ENCODE peak calls at places on chromosomes 6 and 20, in seven cellular contexts. One of them, this sample, is unnamed. For H3K9me3, the result is how much of the 10 kb centered on the place peaks cover.

GRCh38 chr20:24891546-24892393 is 57.3 kb upstream of the CST7 start:
- DNase-seq in SK-N-SH: no peak
- DNase-seq in H1: no peak
- DNase-seq in sigmoid colon: peak
- DNase-seq in spleen: no peak
- DNase-seq in breast epithelium: no peak
- DNase-seq in GM12878: no peak
- DNase-seq in this sample: no peak

GRCh38 chr6:34695729-34696188 is 808 bp downstream of the ILRUN start:
- DNase-seq in SK-N-SH: peak
- DNase-seq in H1: no peak
- DNase-seq in sigmoid colon: no peak
- DNase-seq in spleen: no peak
- DNase-seq in breast epithelium: no peak
- DNase-seq in GM12878: no peak
- DNase-seq in this sample: no peak

GRCh38 chr6:20954325-20954724 is 420.1 kb downstream of the CDKAL1 start:
- DNase-seq in SK-N-SH: no peak
- DNase-seq in H1: no peak
- DNase-seq in sigmoid colon: no peak
- DNase-seq in spleen: no peak
- DNase-seq in breast epithelium: no peak
- DNase-seq in GM12878: no peak
- DNase-seq in this sample: no peak

GRCh38 chr6:29763491-29764289 is 40.5 kb downstream of the HLA-F start:
- DNase-seq in SK-N-SH: no peak
- DNase-seq in H1: no peak
- DNase-seq in sigmoid colon: no peak
- DNase-seq in spleen: no peak
- DNase-seq in breast epithelium: no peak
- DNase-seq in GM12878: no peak
- DNase-seq in this sample: no peak

GRCh38 chr6:125273965-125274364 is 27.8 kb downstream of the HDDC2 start:
- DNase-seq in SK-N-SH: no peak
- DNase-seq in H1: no peak
- DNase-seq in sigmoid colon: peak
- DNase-seq in spleen: no peak
- DNase-seq in breast epithelium: peak
- DNase-seq in GM12878: no peak
- DNase-seq in this sample: no peak

GRCh38 chr6:36263390-36263789 is 6.5 kb upstream of the PNPLA1 start:
- DNase-seq in SK-N-SH: no peak
- DNase-seq in H1: no peak
- DNase-seq in sigmoid colon: no peak
- DNase-seq in spleen: no peak
- DNase-seq in breast epithelium: no peak
- DNase-seq in GM12878: no peak
- DNase-seq in this sample: no peak

GRCh38 chr6:12958052-12958706 is 241.6 kb downstream of the PHACTR1 start:
- DNase-seq in SK-N-SH: no peak
- DNase-seq in H1: no peak
- DNase-seq in sigmoid colon: no peak
- DNase-seq in spleen: no peak
- DNase-seq in breast epithelium: no peak
- DNase-seq in GM12878: no peak
- DNase-seq in this sample: no peak

GRCh38 chr20:38117635-38118034 is 47.4 kb downstream of the TGM2 start:
- DNase-seq in SK-N-SH: no peak
- DNase-seq in H1: no peak
- DNase-seq in sigmoid colon: no peak
- DNase-seq in spleen: no peak
- DNase-seq in breast epithelium: no peak
- DNase-seq in GM12878: no peak
- DNase-seq in this sample: no peak

GRCh38 chr6:117497237-117497636 is 14.8 kb downstream of the DCBLD1 start:
- DNase-seq in SK-N-SH: no peak
- DNase-seq in H1: no peak
- DNase-seq in sigmoid colon: no peak
- DNase-seq in spleen: no peak
- DNase-seq in breast epithelium: no peak
- DNase-seq in GM12878: no peak
- DNase-seq in this sample: no peak

GRCh38 chr6:152296648-152297376 is 340.4 kb downstream of the SYNE1 start:
- DNase-seq in SK-N-SH: no peak
- DNase-seq in H1: no peak
- DNase-seq in sigmoid colon: no peak
- DNase-seq in spleen: no peak
- DNase-seq in breast epithelium: no peak
- DNase-seq in GM12878: no peak
- DNase-seq in this sample: no peak

GRCh38 chr6:89297695-89298351 is 17.3 kb downstream of the GABRR2 start:
- DNase-seq in SK-N-SH: no peak
- DNase-seq in H1: no peak
- DNase-seq in sigmoid colon: no peak
- DNase-seq in spleen: no peak
- DNase-seq in breast epithelium: peak
- DNase-seq in GM12878: peak
- DNase-seq in this sample: no peak

GRCh38 chr6:33314943-33315752 is 1.3 kb upstream of the TAPBP start:
- DNase-seq in SK-N-SH: peak
- DNase-seq in H1: no peak
- DNase-seq in sigmoid colon: peak
- DNase-seq in spleen: peak
- DNase-seq in breast epithelium: peak
- DNase-seq in GM12878: no peak
- DNase-seq in this sample: no peak

DNA sequence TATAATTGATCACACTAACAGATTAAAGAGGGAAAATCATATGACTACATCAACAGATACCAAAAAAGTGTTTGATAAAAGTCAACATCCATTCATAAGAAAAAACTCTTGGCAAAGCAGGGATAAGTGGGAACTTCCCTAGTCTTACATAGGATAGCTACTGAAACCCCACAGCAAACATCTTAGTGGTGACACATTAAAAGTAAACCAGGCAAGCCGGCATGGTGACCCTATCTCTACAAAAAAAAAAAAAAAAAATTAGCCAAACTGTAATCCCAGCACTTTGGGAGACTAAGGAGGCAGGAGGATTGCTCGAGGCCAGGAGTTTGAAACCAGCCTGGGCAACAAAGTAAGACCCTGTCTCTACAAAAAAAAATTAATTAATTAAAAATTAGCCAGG is 13.8 kb upstream of the CCND3 start:
- DNase-seq in SK-N-SH: no peak
- DNase-seq in H1: no peak
- DNase-seq in sigmoid colon: no peak
- DNase-seq in spleen: no peak
- DNase-seq in breast epithelium: no peak
- DNase-seq in GM12878: no peak
- DNase-seq in this sample: no peak
- H3K9me3 ChIP-seq in SK-N-SH: under half
- H3K9me3 ChIP-seq in H1: under half
- H3K9me3 ChIP-seq in sigmoid colon: under half
- H3K9me3 ChIP-seq in spleen: under half
- H3K9me3 ChIP-seq in breast epithelium: under half
- H3K9me3 ChIP-seq in GM12878: under half
- H3K9me3 ChIP-seq in this sample: under half

GRCh38 chr20:23629542-23630391 is 8.0 kb downstream of the CST3 start:
- DNase-seq in SK-N-SH: no peak
- DNase-seq in H1: no peak
- DNase-seq in sigmoid colon: no peak
- DNase-seq in spleen: no peak
- DNase-seq in breast epithelium: no peak
- DNase-seq in GM12878: no peak
- DNase-seq in this sample: no peak
- TF ChIP-seq POLR2AphosphoS5 in SK-N-SH: no peak
- TF ChIP-seq POLR2AphosphoS5 in H1: no peak
- TF ChIP-seq POLR2AphosphoS5 in sigmoid colon: no peak
- TF ChIP-seq POLR2AphosphoS5 in spleen: no peak
- TF ChIP-seq POLR2AphosphoS5 in breast epithelium: no peak
- TF ChIP-seq POLR2AphosphoS5 in GM12878: no peak
- TF ChIP-seq POLR2AphosphoS5 in this sample: no peak

GRCh38 chr6:16108419-16108818 is 20.5 kb upstream of the MYLIP start:
- DNase-seq in SK-N-SH: no peak
- DNase-seq in H1: no peak
- DNase-seq in sigmoid colon: no peak
- DNase-seq in spleen: no peak
- DNase-seq in breast epithelium: no peak
- DNase-seq in GM12878: no peak
- DNase-seq in this sample: no peak

GRCh38 chr6:16106991-16107787 is 21.7 kb upstream of the MYLIP start:
- DNase-seq in SK-N-SH: no peak
- DNase-seq in H1: no peak
- DNase-seq in sigmoid colon: no peak
- DNase-seq in spleen: no peak
- DNase-seq in breast epithelium: no peak
- DNase-seq in GM12878: no peak
- DNase-seq in this sample: no peak

GRCh38 chr6:16105874-16106273 is 23.0 kb upstream of the MYLIP start:
- DNase-seq in SK-N-SH: no peak
- DNase-seq in H1: no peak
- DNase-seq in sigmoid colon: no peak
- DNase-seq in spleen: no peak
- DNase-seq in breast epithelium: no peak
- DNase-seq in GM12878: no peak
- DNase-seq in this sample: peak

GRCh38 chr6:16108996-16109658 is 19.8 kb upstream of the MYLIP start:
- DNase-seq in SK-N-SH: peak
- DNase-seq in H1: no peak
- DNase-seq in sigmoid colon: no peak
- DNase-seq in spleen: no peak
- DNase-seq in breast epithelium: no peak
- DNase-seq in GM12878: no peak
- DNase-seq in this sample: no peak

DNA sequence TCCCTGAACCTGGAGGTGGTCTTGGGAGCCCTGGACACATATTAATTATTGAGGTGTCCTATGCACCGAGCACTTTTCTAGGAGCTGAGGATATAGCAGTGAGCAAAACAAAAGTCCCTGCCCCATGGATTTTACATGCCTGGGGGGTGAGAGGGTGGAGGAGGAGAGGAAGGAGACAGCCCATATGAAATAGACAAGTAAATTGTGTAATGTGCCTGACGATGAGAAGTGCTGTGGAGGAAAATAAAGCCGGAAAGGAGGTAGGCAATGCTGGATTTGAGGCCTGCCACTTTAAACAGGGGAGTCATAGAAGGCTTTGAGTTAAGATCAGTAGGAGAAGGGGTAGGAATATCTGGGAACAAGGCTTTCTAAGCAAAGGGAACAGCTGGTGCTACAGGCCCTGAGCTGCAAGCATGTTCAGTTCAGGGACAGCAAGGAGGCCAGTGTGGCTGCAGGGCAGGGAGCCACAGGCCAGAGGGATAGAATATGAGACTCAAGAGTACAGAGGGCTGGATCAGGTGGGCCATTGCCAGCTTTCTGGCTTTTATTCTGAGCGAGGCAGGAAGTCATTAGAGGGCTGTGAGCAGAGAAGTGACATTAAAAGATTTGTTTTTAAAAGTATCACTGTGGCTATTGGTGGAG is 19.1 kb upstream of the MYLIP start:
- DNase-seq in SK-N-SH: no peak
- DNase-seq in H1: no peak
- DNase-seq in sigmoid colon: no peak
- DNase-seq in spleen: no peak
- DNase-seq in breast epithelium: no peak
- DNase-seq in GM12878: no peak
- DNase-seq in this sample: no peak
- H3K27ac ChIP-seq in SK-N-SH: peak
- H3K27ac ChIP-seq in H1: no peak
- H3K27ac ChIP-seq in sigmoid colon: no peak
- H3K27ac ChIP-seq in spleen: peak
- H3K27ac ChIP-seq in breast epithelium: no peak
- H3K27ac ChIP-seq in GM12878: no peak
- H3K27ac ChIP-seq in this sample: peak

GRCh38 chr6:97849390-97849789 is 566.4 kb upstream of the MMS22L start:
- DNase-seq in SK-N-SH: no peak
- DNase-seq in H1: no peak
- DNase-seq in sigmoid colon: no peak
- DNase-seq in spleen: no peak
- DNase-seq in breast epithelium: no peak
- DNase-seq in GM12878: no peak
- DNase-seq in this sample: no peak
- H3K9me3 ChIP-seq in SK-N-SH: under half
- H3K9me3 ChIP-seq in H1: under half
- H3K9me3 ChIP-seq in sigmoid colon: under half
- H3K9me3 ChIP-seq in spleen: under half
- H3K9me3 ChIP-seq in breast epithelium: under half
- H3K9me3 ChIP-seq in GM12878: under half
- H3K9me3 ChIP-seq in this sample: under half

DNA sequence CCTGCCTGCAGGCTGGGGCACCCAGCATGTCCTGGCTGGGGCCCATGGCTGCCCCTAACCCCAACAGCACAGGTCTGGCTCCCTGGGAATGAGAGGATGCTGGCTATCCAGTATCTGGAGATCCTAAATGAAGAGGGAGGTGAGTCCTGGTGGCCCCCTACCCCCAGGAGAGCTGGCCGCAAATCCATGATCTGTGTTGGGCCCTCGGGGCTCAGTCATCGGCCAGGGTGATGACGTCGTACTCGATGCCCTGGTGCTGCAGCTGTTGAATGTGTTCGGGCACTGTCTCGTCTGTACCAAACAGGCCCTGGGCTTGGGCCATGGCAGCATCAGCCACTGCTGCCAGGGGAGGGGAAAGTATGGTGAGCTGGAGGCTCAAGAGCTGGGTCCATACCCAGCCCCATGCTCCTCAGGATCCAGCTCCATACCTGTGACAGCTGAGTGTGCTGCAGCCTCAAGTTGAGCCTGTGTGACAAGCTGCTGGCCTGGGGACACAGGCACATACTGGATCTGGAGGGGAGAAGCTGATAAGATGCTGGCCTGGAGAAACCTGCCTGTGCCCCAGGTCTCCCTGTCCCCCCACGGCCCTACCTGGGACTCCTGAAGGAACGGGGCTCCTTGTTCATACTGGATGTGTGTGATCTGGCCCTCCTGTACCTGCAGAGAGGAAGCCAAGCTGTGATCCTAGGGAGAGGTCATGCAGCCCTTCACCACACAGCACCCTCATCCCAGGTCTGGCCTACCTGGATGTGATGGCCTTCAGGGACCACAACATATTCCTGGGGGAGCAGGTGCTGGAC is 14.5 kb downstream of the PCIF1 start:
- DNase-seq in SK-N-SH: no peak
- DNase-seq in H1: no peak
- DNase-seq in sigmoid colon: no peak
- DNase-seq in spleen: no peak
- DNase-seq in breast epithelium: no peak
- DNase-seq in GM12878: no peak
- DNase-seq in this sample: no peak
- TF ChIP-seq POLR2AphosphoS5 in SK-N-SH: no peak
- TF ChIP-seq POLR2AphosphoS5 in H1: peak
- TF ChIP-seq POLR2AphosphoS5 in sigmoid colon: peak
- TF ChIP-seq POLR2AphosphoS5 in spleen: peak
- TF ChIP-seq POLR2AphosphoS5 in breast epithelium: no peak
- TF ChIP-seq POLR2AphosphoS5 in GM12878: no peak
- TF ChIP-seq POLR2AphosphoS5 in this sample: peak